ENCODE peak calls at places on chromosomes 3 and 15, in ten cellular contexts. One of them, this sample, is unnamed.
A peak's percentile ranks its signal among the peaks of the same experiment; 100 is the strongest.

GRCh38 chr3:127690823-127691452 is 18.2 kb downstream of the ABTB1 start:
- DNase-seq in GM23338: peak; percentile 79
- DNase-seq in K562: no peak
- DNase-seq in breast epithelium: no peak
- DNase-seq in HCT116: peak; percentile 43
- DNase-seq in Panc1: no peak
- DNase-seq in transverse colon: no peak
- DNase-seq in GM12891: no peak
- DNase-seq in GM12878: no peak
- DNase-seq in sigmoid colon: no peak
- DNase-seq in this sample: no peak

GRCh38 chr3:189914799-189915198 is 205.9 kb downstream of the P3H2 start:
- DNase-seq in GM12891: no peak
- DNase-seq in sigmoid colon: no peak
- DNase-seq in GM23338: no peak
- DNase-seq in breast epithelium: no peak
- DNase-seq in transverse colon: no peak
- DNase-seq in HCT116: no peak
- DNase-seq in Panc1: peak; percentile 76
- DNase-seq in GM12878: no peak
- DNase-seq in K562: no peak
- DNase-seq in this sample: no peak

GRCh38 chr3:2851356-2851755 is 258.8 kb downstream of the IL5RA start:
- DNase-seq in Panc1: no peak
- DNase-seq in GM12891: no peak
- DNase-seq in K562: no peak
- DNase-seq in transverse colon: no peak
- DNase-seq in sigmoid colon: no peak
- DNase-seq in breast epithelium: no peak
- DNase-seq in GM23338: no peak
- DNase-seq in GM12878: no peak
- DNase-seq in HCT116: no peak
- DNase-seq in this sample: no peak

GRCh38 chr3:12838179-12838965 is 3.0 kb downstream of the RPL32 start:
- DNase-seq in breast epithelium: no peak
- DNase-seq in transverse colon: no peak
- DNase-seq in GM12891: no peak
- DNase-seq in GM23338: no peak
- DNase-seq in GM12878: no peak
- DNase-seq in K562: no peak
- DNase-seq in Panc1: no peak
- DNase-seq in HCT116: no peak
- DNase-seq in sigmoid colon: no peak
- DNase-seq in this sample: no peak

GRCh38 chr3:108428580-108428979 is 81.8 kb downstream of the MYH15 start:
- DNase-seq in K562: no peak
- DNase-seq in GM12878: no peak
- DNase-seq in sigmoid colon: no peak
- DNase-seq in GM12891: no peak
- DNase-seq in breast epithelium: no peak
- DNase-seq in GM23338: no peak
- DNase-seq in HCT116: no peak
- DNase-seq in Panc1: no peak
- DNase-seq in transverse colon: no peak
- DNase-seq in this sample: no peak

GRCh38 chr15:80015156-80015555 is 44.2 kb upstream of the BCL2A1 start:
- DNase-seq in GM12891: no peak
- DNase-seq in Panc1: no peak
- DNase-seq in GM12878: no peak
- DNase-seq in sigmoid colon: no peak
- DNase-seq in transverse colon: no peak
- DNase-seq in K562: no peak
- DNase-seq in breast epithelium: no peak
- DNase-seq in GM23338: no peak
- DNase-seq in HCT116: no peak
- DNase-seq in this sample: no peak

GRCh38 chr3:30324587-30324986 is 281.8 kb upstream of the TGFBR2 start:
- DNase-seq in sigmoid colon: no peak
- DNase-seq in GM12891: no peak
- DNase-seq in Panc1: no peak
- DNase-seq in K562: no peak
- DNase-seq in GM23338: no peak
- DNase-seq in breast epithelium: no peak
- DNase-seq in GM12878: no peak
- DNase-seq in HCT116: no peak
- DNase-seq in transverse colon: no peak
- DNase-seq in this sample: no peak

GRCh38 chr15:78808550-78808949 is 2.7 kb downstream of the ADAMTS7 start:
- DNase-seq in sigmoid colon: no peak
- DNase-seq in Panc1: peak; percentile 20
- DNase-seq in K562: peak; percentile 56
- DNase-seq in breast epithelium: no peak
- DNase-seq in transverse colon: no peak
- DNase-seq in GM23338: peak; percentile 79
- DNase-seq in GM12878: no peak
- DNase-seq in HCT116: peak; percentile 34
- DNase-seq in GM12891: peak; percentile 50
- DNase-seq in this sample: no peak

GRCh38 chr15:63599401-63600000 is 2.3 kb downstream of the FBXL22 start:
- DNase-seq in transverse colon: peak; percentile 82
- DNase-seq in HCT116: no peak
- DNase-seq in sigmoid colon: peak; percentile 92
- DNase-seq in breast epithelium: peak; percentile 81
- DNase-seq in GM23338: peak; percentile 73
- DNase-seq in GM12878: no peak
- DNase-seq in Panc1: no peak
- DNase-seq in GM12891: peak; percentile 29
- DNase-seq in K562: no peak
- DNase-seq in this sample: no peak

GRCh38 chr3:144112437-144112836 is 140.8 kb downstream of the DIPK2A start:
- DNase-seq in breast epithelium: no peak
- DNase-seq in sigmoid colon: no peak
- DNase-seq in transverse colon: no peak
- DNase-seq in K562: no peak
- DNase-seq in GM12878: no peak
- DNase-seq in HCT116: no peak
- DNase-seq in GM23338: no peak
- DNase-seq in Panc1: no peak
- DNase-seq in GM12891: no peak
- DNase-seq in this sample: no peak

GRCh38 chr15:51853987-51854386 is 24.5 kb downstream of the TMOD3 start:
- DNase-seq in GM12878: no peak
- DNase-seq in sigmoid colon: no peak
- DNase-seq in K562: no peak
- DNase-seq in GM23338: no peak
- DNase-seq in Panc1: no peak
- DNase-seq in transverse colon: no peak
- DNase-seq in breast epithelium: no peak
- DNase-seq in HCT116: no peak
- DNase-seq in GM12891: no peak
- DNase-seq in this sample: no peak

GRCh38 chr15:80211976-80212375 is 40.0 kb downstream of the CTXND1 start:
- DNase-seq in transverse colon: no peak
- DNase-seq in breast epithelium: no peak
- DNase-seq in K562: no peak
- DNase-seq in HCT116: no peak
- DNase-seq in Panc1: no peak
- DNase-seq in GM12891: no peak
- DNase-seq in GM23338: no peak
- DNase-seq in GM12878: no peak
- DNase-seq in sigmoid colon: no peak
- DNase-seq in this sample: no peak

GRCh38 chr3:143510601-143511000 is 337.7 kb downstream of the SLC9A9 start:
- DNase-seq in transverse colon: no peak
- DNase-seq in GM12891: no peak
- DNase-seq in GM23338: no peak
- DNase-seq in K562: no peak
- DNase-seq in sigmoid colon: no peak
- DNase-seq in HCT116: no peak
- DNase-seq in Panc1: no peak
- DNase-seq in breast epithelium: no peak
- DNase-seq in GM12878: no peak
- DNase-seq in this sample: no peak

GRCh38 chr3:27679691-27680090 is 42.4 kb downstream of the EOMES start:
- DNase-seq in Panc1: no peak
- DNase-seq in HCT116: no peak
- DNase-seq in K562: no peak
- DNase-seq in transverse colon: no peak
- DNase-seq in GM12891: no peak
- DNase-seq in breast epithelium: no peak
- DNase-seq in sigmoid colon: no peak
- DNase-seq in GM23338: no peak
- DNase-seq in GM12878: no peak
- DNase-seq in this sample: no peak

GRCh38 chr15:89781891-89782618 is 5.9 kb downstream of the MESP2 start:
- DNase-seq in HCT116: peak; percentile 39
- DNase-seq in Panc1: no peak
- DNase-seq in sigmoid colon: no peak
- DNase-seq in K562: no peak
- DNase-seq in GM12878: no peak
- DNase-seq in GM23338: no peak
- DNase-seq in GM12891: no peak
- DNase-seq in transverse colon: peak; percentile 37
- DNase-seq in breast epithelium: no peak
- DNase-seq in this sample: no peak

GRCh38 chr3:70539908-70540307 is 227.5 kb upstream of the MDFIC2 start:
- DNase-seq in GM12891: no peak
- DNase-seq in transverse colon: no peak
- DNase-seq in GM12878: no peak
- DNase-seq in K562: peak; percentile 7
- DNase-seq in sigmoid colon: no peak
- DNase-seq in HCT116: no peak
- DNase-seq in breast epithelium: no peak
- DNase-seq in GM23338: no peak
- DNase-seq in Panc1: no peak
- DNase-seq in this sample: no peak

DNA sequence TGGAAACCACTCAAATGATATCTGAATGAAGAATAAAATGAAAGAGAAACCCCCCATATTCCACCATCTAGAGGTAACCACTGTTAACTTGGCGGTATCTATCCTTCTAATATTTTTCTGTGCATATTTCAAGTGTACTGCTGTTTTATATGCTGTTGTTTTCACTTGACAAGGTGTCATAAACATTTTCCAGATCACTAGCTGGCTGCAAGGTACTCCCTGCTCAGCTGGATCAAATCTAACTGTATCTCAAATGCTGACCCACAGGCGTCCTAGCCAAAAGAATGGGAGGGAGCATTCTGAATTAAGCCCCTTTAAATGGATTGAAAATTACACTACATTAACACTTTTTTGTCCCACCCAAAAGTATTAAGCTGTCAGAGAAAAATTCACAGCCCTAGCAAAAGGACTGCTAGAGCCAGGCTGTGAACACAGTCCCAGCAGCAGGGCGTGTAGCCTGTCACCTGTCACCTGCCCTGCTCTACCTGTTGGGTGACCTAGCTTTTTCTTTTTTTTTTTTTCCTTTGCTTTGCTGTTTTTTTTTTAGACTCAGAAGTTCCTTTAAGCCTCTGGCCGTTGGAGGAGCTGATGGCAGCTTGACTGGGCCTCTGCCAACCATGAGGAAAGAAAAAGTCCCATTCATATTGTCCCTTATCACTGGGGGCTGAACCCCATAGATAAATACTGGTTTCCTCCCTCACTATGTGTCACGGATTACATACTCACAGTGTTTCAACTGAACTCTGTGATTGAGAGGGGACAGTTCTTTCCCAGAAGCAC is 93.7 kb upstream of the TSC22D2 start:
- DNase-seq in transverse colon: peak; percentile 63
- DNase-seq in sigmoid colon: no peak
- DNase-seq in GM12878: no peak
- DNase-seq in K562: no peak
- DNase-seq in Panc1: no peak
- DNase-seq in GM23338: no peak
- DNase-seq in GM12891: no peak
- DNase-seq in breast epithelium: peak; percentile 54
- DNase-seq in HCT116: no peak
- DNase-seq in this sample: no peak
- TF ChIP-seq POLR2AphosphoS5 in transverse colon: no peak
- TF ChIP-seq POLR2AphosphoS5 in sigmoid colon: no peak
- TF ChIP-seq POLR2AphosphoS5 in GM12878: no peak
- TF ChIP-seq POLR2AphosphoS5 in K562: no peak
- TF ChIP-seq POLR2AphosphoS5 in Panc1: no peak
- TF ChIP-seq POLR2AphosphoS5 in GM23338: no peak
- TF ChIP-seq POLR2AphosphoS5 in GM12891: no peak
- TF ChIP-seq POLR2AphosphoS5 in breast epithelium: no peak
- TF ChIP-seq POLR2AphosphoS5 in HCT116: no peak
- TF ChIP-seq POLR2AphosphoS5 in this sample: no peak

GRCh38 chr3:149212386-149212785 is 9.2 kb downstream of the CP start:
- DNase-seq in GM23338: no peak
- DNase-seq in Panc1: no peak
- DNase-seq in HCT116: no peak
- DNase-seq in transverse colon: no peak
- DNase-seq in GM12878: no peak
- DNase-seq in GM12891: no peak
- DNase-seq in K562: no peak
- DNase-seq in breast epithelium: no peak
- DNase-seq in sigmoid colon: no peak
- DNase-seq in this sample: no peak
- TF ChIP-seq POLR2AphosphoS5 in GM23338: no peak
- TF ChIP-seq POLR2AphosphoS5 in Panc1: no peak
- TF ChIP-seq POLR2AphosphoS5 in HCT116: no peak
- TF ChIP-seq POLR2AphosphoS5 in transverse colon: no peak
- TF ChIP-seq POLR2AphosphoS5 in GM12878: no peak
- TF ChIP-seq POLR2AphosphoS5 in GM12891: no peak
- TF ChIP-seq POLR2AphosphoS5 in K562: no peak
- TF ChIP-seq POLR2AphosphoS5 in breast epithelium: no peak
- TF ChIP-seq POLR2AphosphoS5 in sigmoid colon: no peak
- TF ChIP-seq POLR2AphosphoS5 in this sample: no peak

GRCh38 chr3:58874248-58874741 is 175.5 kb downstream of the CFAP20DC start:
- DNase-seq in GM23338: no peak
- DNase-seq in K562: no peak
- DNase-seq in GM12878: peak; percentile 56
- DNase-seq in HCT116: peak; percentile 18
- DNase-seq in Panc1: no peak
- DNase-seq in breast epithelium: no peak
- DNase-seq in GM12891: no peak
- DNase-seq in sigmoid colon: no peak
- DNase-seq in transverse colon: no peak
- DNase-seq in this sample: no peak
- TF ChIP-seq POLR2AphosphoS5 in GM23338: no peak
- TF ChIP-seq POLR2AphosphoS5 in K562: no peak
- TF ChIP-seq POLR2AphosphoS5 in GM12878: no peak
- TF ChIP-seq POLR2AphosphoS5 in HCT116: no peak
- TF ChIP-seq POLR2AphosphoS5 in Panc1: no peak
- TF ChIP-seq POLR2AphosphoS5 in breast epithelium: no peak
- TF ChIP-seq POLR2AphosphoS5 in GM12891: no peak
- TF ChIP-seq POLR2AphosphoS5 in sigmoid colon: no peak
- TF ChIP-seq POLR2AphosphoS5 in transverse colon: no peak
- TF ChIP-seq POLR2AphosphoS5 in this sample: no peak

DNA sequence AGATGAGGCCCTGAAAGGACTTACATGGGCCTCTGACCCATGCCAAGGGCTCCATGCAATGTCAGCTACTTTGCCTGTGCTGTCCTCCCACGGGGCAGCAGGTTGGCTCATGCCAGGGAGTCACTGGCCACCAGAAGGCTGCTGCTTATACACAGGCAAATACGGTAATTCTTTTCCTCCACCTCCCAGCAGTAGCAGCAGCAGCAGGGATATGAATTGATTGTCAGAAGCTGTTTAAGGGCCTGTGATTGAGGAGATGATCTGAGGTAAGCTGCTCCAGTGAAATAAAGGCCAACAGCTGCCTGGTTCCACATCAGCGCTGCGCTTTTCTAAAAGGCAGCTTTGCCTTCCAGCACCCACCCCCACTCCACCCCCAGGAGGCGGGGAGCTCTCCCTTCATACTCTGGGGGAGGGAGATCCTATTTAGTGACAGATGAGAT is 250.5 kb downstream of the SHQ1 start:
- DNase-seq in GM23338: peak; percentile 40
- DNase-seq in K562: peak; percentile 38
- DNase-seq in sigmoid colon: no peak
- DNase-seq in breast epithelium: no peak
- DNase-seq in GM12878: no peak
- DNase-seq in Panc1: no peak
- DNase-seq in transverse colon: no peak
- DNase-seq in HCT116: no peak
- DNase-seq in GM12891: no peak
- DNase-seq in this sample: no peak
- TF ChIP-seq POLR2AphosphoS5 in GM23338: no peak
- TF ChIP-seq POLR2AphosphoS5 in K562: no peak
- TF ChIP-seq POLR2AphosphoS5 in sigmoid colon: no peak
- TF ChIP-seq POLR2AphosphoS5 in breast epithelium: no peak
- TF ChIP-seq POLR2AphosphoS5 in GM12878: no peak
- TF ChIP-seq POLR2AphosphoS5 in Panc1: no peak
- TF ChIP-seq POLR2AphosphoS5 in transverse colon: no peak
- TF ChIP-seq POLR2AphosphoS5 in HCT116: no peak
- TF ChIP-seq POLR2AphosphoS5 in GM12891: no peak
- TF ChIP-seq POLR2AphosphoS5 in this sample: no peak

This sample was measured in GM12892.